ENCODE peak calls at places on chromosome 16, in seven cellular contexts. I is K562, X is GM12878, T is endothelial cell of umbilical vein, J is adipocyte, V is fibroblast of lung, P is keratinocyte. E is an unnamed sample.

GRCh38 chr16:68790130-68790761 is 53.1 kb upstream of the TANGO6 start:
- DNase-seq in I (no peak), X (no peak), T (no peak), J (peak), V (peak), P (no peak), E (peak)

GRCh38 chr16:83356266-83356665 is 451.5 kb upstream of the HSBP1 start:
- DNase-seq in I (peak), X (no peak), T (peak), J (peak), V (peak), P (peak), E (peak)

GRCh38 chr16:4830408-4830807 is 16.7 kb downstream of the GLYR1 start:
- DNase-seq in I (no peak), X (no peak), T (no peak), J (no peak), V (no peak), P (no peak), E (no peak)

GRCh38 chr16:57384248-57385070 is 12.2 kb downstream of the CX3CL1 start:
- DNase-seq in I (no peak), X (no peak), T (no peak), J (no peak), V (no peak), P (no peak), E (no peak)

GRCh38 chr16:11793840-11794239 is 3.2 kb downstream of the ZC3H7A start:
- DNase-seq in I (peak), X (no peak), T (no peak), J (no peak), V (no peak), P (no peak), E (no peak)

GRCh38 chr16:83206426-83206825 is 579.7 kb downstream of the CDH13 start:
- DNase-seq in I (no peak), X (no peak), T (no peak), J (no peak), V (no peak), P (no peak), E (no peak)

GRCh38 chr16:86534779-86535605 is 20.0 kb downstream of the MTHFSD start:
- DNase-seq in I (no peak), X (no peak), T (no peak), J (no peak), V (peak), P (no peak), E (no peak)

GRCh38 chr16:51426276-51426675 is 275.2 kb upstream of the SALL1 start:
- DNase-seq in I (no peak), X (no peak), T (no peak), J (no peak), V (no peak), P (no peak), E (peak)

GRCh38 chr16:87830673-87831420 is 38.5 kb downstream of the SLC7A5 start:
- DNase-seq in I (no peak), X (no peak), T (no peak), J (no peak), V (no peak), P (no peak), E (no peak)
- H3K9ac ChIP-seq in I (no peak), X (no peak), T (no peak), J (no peak), V (no peak), P (no peak), E (no peak)

GRCh38 chr16:66175580-66175979 is 190.9 kb upstream of the CDH5 start:
- DNase-seq in I (no peak), X (no peak), T (no peak), J (no peak), V (no peak), P (no peak), E (peak)
- H3K9ac ChIP-seq in I (no peak), X (no peak), T (no peak), J (no peak), V (no peak), P (no peak), E (no peak)

GRCh38 chr16:27229891-27230470 is 26.7 kb downstream of the KDM8 start:
- DNase-seq in I (no peak), X (no peak), T (no peak), J (no peak), V (no peak), P (no peak), E (no peak)
- H3K9ac ChIP-seq in I (no peak), X (no peak), T (no peak), J (no peak), V (no peak), P (no peak), E (no peak)

GRCh38 chr16:66872927-66873684 is 7.2 kb upstream of the PDP2 start:
- DNase-seq in I (peak), X (peak), T (peak), J (peak), V (peak), P (peak), E (peak)
- H3K9ac ChIP-seq in I (peak), X (peak), T (no peak), J (peak), V (peak), P (no peak), E (no peak)

GRCh38 chr16:1366712-1367299 is 15.1 kb downstream of the GNPTG start:
- DNase-seq in I (no peak), X (no peak), T (no peak), J (no peak), V (no peak), P (no peak), E (no peak)
- H3K9ac ChIP-seq in I (no peak), X (no peak), T (no peak), J (no peak), V (no peak), P (no peak), E (no peak)

GRCh38 chr16:634051-634670 is 1.9 kb downstream of the METTL26 start:
- DNase-seq in I (no peak), X (no peak), T (no peak), J (no peak), V (no peak), P (no peak), E (no peak)

GRCh38 chr16:630815-631405 is at the start of gene WFIKKN1:
- DNase-seq in I (peak), X (no peak), T (no peak), J (no peak), V (no peak), P (no peak), E (peak)

GRCh38 chr16:631808-632358 is 1.1 kb downstream of the WFIKKN1 start:
- DNase-seq in I (no peak), X (no peak), T (no peak), J (no peak), V (no peak), P (no peak), E (no peak)

GRCh38 chr16:633336-634050 is 2.6 kb downstream of the METTL26 start:
- DNase-seq in I (no peak), X (no peak), T (no peak), J (no peak), V (no peak), P (no peak), E (no peak)

GRCh38 chr16:632486-633335 is 1.9 kb downstream of the WFIKKN1 start:
- DNase-seq in I (no peak), X (no peak), T (no peak), J (no peak), V (no peak), P (no peak), E (no peak)
- H3K9ac ChIP-seq in I (no peak), X (no peak), T (no peak), J (no peak), V (no peak), P (no peak), E (no peak)

GRCh38 chr16:29662729-29663019 is 373 bp upstream of the SPN start:
- DNase-seq in I (no peak), X (peak), T (no peak), J (no peak), V (no peak), P (no peak), E (no peak)

GRCh38 chr16:29664133-29664912 is 1.3 kb downstream of the SPN start:
- DNase-seq in I (peak), X (no peak), T (no peak), J (no peak), V (no peak), P (no peak), E (peak)

GRCh38 chr16:29663829-29664132 is 734 bp downstream of the SPN start:
- DNase-seq in I (no peak), X (no peak), T (no peak), J (no peak), V (no peak), P (no peak), E (no peak)

GRCh38 chr16:29662000-29662728 is 883 bp upstream of the SPN start:
- DNase-seq in I (no peak), X (peak), T (no peak), J (no peak), V (no peak), P (no peak), E (no peak)

DNA sequence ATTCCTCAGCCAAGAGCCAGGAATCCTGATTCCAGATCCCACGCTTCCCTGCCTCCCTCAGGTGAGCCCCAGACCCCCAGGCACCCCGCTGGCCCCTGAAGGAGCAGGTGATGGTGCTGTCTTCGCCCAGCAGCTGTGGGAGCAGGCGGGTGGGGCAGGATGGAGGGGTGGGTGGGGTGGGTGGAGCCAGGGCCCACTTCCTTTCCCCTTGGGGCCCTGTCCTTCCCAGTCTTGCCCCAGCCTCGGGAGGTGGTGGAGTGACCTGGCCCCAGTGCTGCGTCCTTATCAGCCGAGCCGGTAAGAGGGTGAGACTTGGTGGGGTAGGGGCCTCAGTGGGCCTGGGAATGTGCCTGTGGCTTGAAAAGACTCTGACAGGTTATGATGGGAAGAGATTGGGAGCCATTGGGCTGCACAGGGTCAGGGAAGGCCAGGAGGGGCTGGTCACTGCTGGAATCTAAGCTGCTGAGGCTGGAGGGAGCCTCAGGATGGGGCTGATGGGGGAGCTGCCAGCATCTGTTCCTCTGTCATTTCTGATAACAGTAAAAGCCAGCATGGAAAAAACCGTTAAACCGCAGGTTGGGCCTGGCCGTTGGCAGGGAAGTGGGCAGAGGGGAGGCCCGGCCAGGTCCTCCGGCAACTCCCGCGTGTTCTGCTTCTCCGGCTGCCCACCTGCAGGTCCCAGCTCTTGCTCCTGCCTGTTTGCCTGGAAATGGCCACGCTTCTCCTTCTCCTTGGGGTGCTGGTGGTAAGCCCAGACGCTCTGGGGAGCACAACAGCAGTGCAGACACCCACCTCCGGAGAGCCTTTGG is at the start of gene SPN:
- DNase-seq in I (peak), X (no peak), T (no peak), J (no peak), V (no peak), P (no peak), E (peak)
- H3K9ac ChIP-seq in I (peak), X (peak), T (no peak), J (no peak), V (no peak), P (no peak), E (no peak)